ENCODE peak calls at places on chromosomes 13 and 19, in nine cellular contexts. One of them, this sample, is unnamed.

GRCh38 chr19:12687496-12688196 is at the start of gene GNG14:
- DNase-seq in MM.1S: no peak
- DNase-seq in ecto neural progenitor cell: peak; percentile 41
- DNase-seq in cardiac fibroblast: no peak
- DNase-seq in esophagus squamous epithelium: no peak
- DNase-seq in stimulated activated CD8-positive, alpha-beta memory T cell treated with anti-CD3 and anti-CD28 coated beads, Interleukin-15, amount 100 ng/mL, for 24 hours: no peak
- DNase-seq in kidney tubule cell: no peak
- DNase-seq in NCI-H2171: peak; percentile 87
- DNase-seq in EL: no peak
- DNase-seq in this sample: no peak

GRCh38 chr19:29878973-29879654 is 62.9 kb upstream of the URI1 start:
- DNase-seq in kidney tubule cell: peak; percentile 59
- DNase-seq in MM.1S: peak; percentile 48
- DNase-seq in ecto neural progenitor cell: no peak
- DNase-seq in esophagus squamous epithelium: no peak
- DNase-seq in EL: peak; percentile 83
- DNase-seq in NCI-H2171: no peak
- DNase-seq in stimulated activated CD8-positive, alpha-beta memory T cell treated with anti-CD3 and anti-CD28 coated beads, Interleukin-15, amount 100 ng/mL, for 24 hours: no peak
- DNase-seq in cardiac fibroblast: peak; percentile 43
- DNase-seq in this sample: peak; percentile 30

GRCh38 chr19:17424743-17425365 is 5.0 kb downstream of the MVB12A start:
- DNase-seq in esophagus squamous epithelium: no peak
- DNase-seq in stimulated activated CD8-positive, alpha-beta memory T cell treated with anti-CD3 and anti-CD28 coated beads, Interleukin-15, amount 100 ng/mL, for 24 hours: no peak
- DNase-seq in cardiac fibroblast: peak; percentile 36
- DNase-seq in EL: peak; percentile 27
- DNase-seq in MM.1S: no peak
- DNase-seq in kidney tubule cell: peak; percentile 21
- DNase-seq in NCI-H2171: no peak
- DNase-seq in ecto neural progenitor cell: peak; percentile 92
- DNase-seq in this sample: peak; percentile 36

GRCh38 chr19:2474232-2475017 is 1.5 kb upstream of the GADD45B start:
- DNase-seq in MM.1S: peak; percentile 90
- DNase-seq in ecto neural progenitor cell: peak; percentile 93
- DNase-seq in NCI-H2171: peak; percentile 69
- DNase-seq in kidney tubule cell: peak; percentile 91
- DNase-seq in cardiac fibroblast: peak; percentile 90
- DNase-seq in esophagus squamous epithelium: no peak
- DNase-seq in stimulated activated CD8-positive, alpha-beta memory T cell treated with anti-CD3 and anti-CD28 coated beads, Interleukin-15, amount 100 ng/mL, for 24 hours: peak; percentile 86
- DNase-seq in EL: peak; percentile 92
- DNase-seq in this sample: peak; percentile 81

GRCh38 chr13:30142502-30143211 is 164.7 kb downstream of the KATNAL1 start:
- DNase-seq in MM.1S: no peak
- DNase-seq in ecto neural progenitor cell: no peak
- DNase-seq in kidney tubule cell: peak; percentile 98
- DNase-seq in cardiac fibroblast: peak; percentile 98
- DNase-seq in esophagus squamous epithelium: no peak
- DNase-seq in NCI-H2171: no peak
- DNase-seq in stimulated activated CD8-positive, alpha-beta memory T cell treated with anti-CD3 and anti-CD28 coated beads, Interleukin-15, amount 100 ng/mL, for 24 hours: no peak
- DNase-seq in EL: peak; percentile 98
- DNase-seq in this sample: peak; percentile 91

GRCh38 chr13:72852207-72852606 is 70.3 kb downstream of the PIBF1 start:
- DNase-seq in esophagus squamous epithelium: no peak
- DNase-seq in EL: no peak
- DNase-seq in kidney tubule cell: peak; percentile 15
- DNase-seq in stimulated activated CD8-positive, alpha-beta memory T cell treated with anti-CD3 and anti-CD28 coated beads, Interleukin-15, amount 100 ng/mL, for 24 hours: no peak
- DNase-seq in MM.1S: no peak
- DNase-seq in NCI-H2171: no peak
- DNase-seq in ecto neural progenitor cell: no peak
- DNase-seq in cardiac fibroblast: no peak
- DNase-seq in this sample: no peak

GRCh38 chr13:44334751-44335150 is 38.9 kb upstream of the SERP2 start:
- DNase-seq in NCI-H2171: no peak
- DNase-seq in stimulated activated CD8-positive, alpha-beta memory T cell treated with anti-CD3 and anti-CD28 coated beads, Interleukin-15, amount 100 ng/mL, for 24 hours: no peak
- DNase-seq in cardiac fibroblast: no peak
- DNase-seq in ecto neural progenitor cell: no peak
- DNase-seq in MM.1S: no peak
- DNase-seq in EL: no peak
- DNase-seq in kidney tubule cell: no peak
- DNase-seq in esophagus squamous epithelium: no peak
- DNase-seq in this sample: no peak

GRCh38 chr13:111201304-111201940 is 86.3 kb downstream of the ARHGEF7 start:
- DNase-seq in stimulated activated CD8-positive, alpha-beta memory T cell treated with anti-CD3 and anti-CD28 coated beads, Interleukin-15, amount 100 ng/mL, for 24 hours: no peak
- DNase-seq in esophagus squamous epithelium: no peak
- DNase-seq in EL: no peak
- DNase-seq in cardiac fibroblast: no peak
- DNase-seq in MM.1S: no peak
- DNase-seq in NCI-H2171: no peak
- DNase-seq in ecto neural progenitor cell: no peak
- DNase-seq in kidney tubule cell: no peak
- DNase-seq in this sample: no peak

GRCh38 chr13:94798738-94799137 is 86.4 kb upstream of the SOX21 start:
- DNase-seq in cardiac fibroblast: no peak
- DNase-seq in ecto neural progenitor cell: no peak
- DNase-seq in EL: no peak
- DNase-seq in NCI-H2171: no peak
- DNase-seq in kidney tubule cell: no peak
- DNase-seq in stimulated activated CD8-positive, alpha-beta memory T cell treated with anti-CD3 and anti-CD28 coated beads, Interleukin-15, amount 100 ng/mL, for 24 hours: no peak
- DNase-seq in esophagus squamous epithelium: no peak
- DNase-seq in MM.1S: no peak
- DNase-seq in this sample: no peak

GRCh38 chr13:23987331-23987730 is 90.0 kb upstream of the C1QTNF9B start:
- DNase-seq in ecto neural progenitor cell: no peak
- DNase-seq in cardiac fibroblast: peak; percentile 63
- DNase-seq in EL: peak; percentile 40
- DNase-seq in MM.1S: no peak
- DNase-seq in stimulated activated CD8-positive, alpha-beta memory T cell treated with anti-CD3 and anti-CD28 coated beads, Interleukin-15, amount 100 ng/mL, for 24 hours: no peak
- DNase-seq in NCI-H2171: no peak
- DNase-seq in esophagus squamous epithelium: no peak
- DNase-seq in kidney tubule cell: no peak
- DNase-seq in this sample: no peak

GRCh38 chr13:112790735-112791641 is 101.2 kb downstream of the ATP11A start:
- DNase-seq in kidney tubule cell: peak; percentile 72
- DNase-seq in EL: no peak
- DNase-seq in NCI-H2171: no peak
- DNase-seq in cardiac fibroblast: peak; percentile 45
- DNase-seq in stimulated activated CD8-positive, alpha-beta memory T cell treated with anti-CD3 and anti-CD28 coated beads, Interleukin-15, amount 100 ng/mL, for 24 hours: no peak
- DNase-seq in MM.1S: no peak
- DNase-seq in ecto neural progenitor cell: peak; percentile 36
- DNase-seq in esophagus squamous epithelium: no peak
- DNase-seq in this sample: peak; percentile 8

GRCh38 chr13:100197591-100198365 is 108.9 kb downstream of the PCCA start:
- DNase-seq in esophagus squamous epithelium: no peak
- DNase-seq in MM.1S: no peak
- DNase-seq in ecto neural progenitor cell: no peak
- DNase-seq in kidney tubule cell: no peak
- DNase-seq in stimulated activated CD8-positive, alpha-beta memory T cell treated with anti-CD3 and anti-CD28 coated beads, Interleukin-15, amount 100 ng/mL, for 24 hours: no peak
- DNase-seq in cardiac fibroblast: no peak
- DNase-seq in EL: no peak
- DNase-seq in NCI-H2171: no peak
- DNase-seq in this sample: peak; percentile 15

GRCh38 chr13:110924639-110924934 is 9.7 kb upstream of the ANKRD10 start:
- DNase-seq in NCI-H2171: no peak
- DNase-seq in cardiac fibroblast: no peak
- DNase-seq in ecto neural progenitor cell: no peak
- DNase-seq in MM.1S: no peak
- DNase-seq in EL: no peak
- DNase-seq in stimulated activated CD8-positive, alpha-beta memory T cell treated with anti-CD3 and anti-CD28 coated beads, Interleukin-15, amount 100 ng/mL, for 24 hours: no peak
- DNase-seq in kidney tubule cell: no peak
- DNase-seq in esophagus squamous epithelium: no peak
- DNase-seq in this sample: no peak

GRCh38 chr13:21673592-21674270 is 2.9 kb downstream of the FGF9 start:
- DNase-seq in esophagus squamous epithelium: no peak
- DNase-seq in EL: peak; percentile 23
- DNase-seq in cardiac fibroblast: peak; percentile 35
- DNase-seq in kidney tubule cell: peak; percentile 52
- DNase-seq in MM.1S: peak; percentile 55
- DNase-seq in ecto neural progenitor cell: peak; percentile 80
- DNase-seq in stimulated activated CD8-positive, alpha-beta memory T cell treated with anti-CD3 and anti-CD28 coated beads, Interleukin-15, amount 100 ng/mL, for 24 hours: no peak
- DNase-seq in NCI-H2171: no peak
- DNase-seq in this sample: peak; percentile 66

GRCh38 chr13:91454666-91455065 is 56.2 kb downstream of the GPC5 start:
- DNase-seq in MM.1S: no peak
- DNase-seq in stimulated activated CD8-positive, alpha-beta memory T cell treated with anti-CD3 and anti-CD28 coated beads, Interleukin-15, amount 100 ng/mL, for 24 hours: no peak
- DNase-seq in EL: no peak
- DNase-seq in ecto neural progenitor cell: no peak
- DNase-seq in cardiac fibroblast: no peak
- DNase-seq in kidney tubule cell: no peak
- DNase-seq in NCI-H2171: no peak
- DNase-seq in esophagus squamous epithelium: no peak
- DNase-seq in this sample: no peak

GRCh38 chr19:48470281-48470680 is 1.1 kb downstream of the CYTH2 start:
- DNase-seq in esophagus squamous epithelium: no peak
- DNase-seq in kidney tubule cell: no peak
- DNase-seq in ecto neural progenitor cell: no peak
- DNase-seq in MM.1S: no peak
- DNase-seq in NCI-H2171: no peak
- DNase-seq in cardiac fibroblast: no peak
- DNase-seq in stimulated activated CD8-positive, alpha-beta memory T cell treated with anti-CD3 and anti-CD28 coated beads, Interleukin-15, amount 100 ng/mL, for 24 hours: no peak
- DNase-seq in EL: no peak
- DNase-seq in this sample: no peak

GRCh38 chr13:39656325-39656677 is 839 bp downstream of the COG6 start:
- DNase-seq in EL: no peak
- DNase-seq in ecto neural progenitor cell: no peak
- DNase-seq in cardiac fibroblast: peak; percentile 18
- DNase-seq in kidney tubule cell: peak; percentile 8
- DNase-seq in esophagus squamous epithelium: no peak
- DNase-seq in stimulated activated CD8-positive, alpha-beta memory T cell treated with anti-CD3 and anti-CD28 coated beads, Interleukin-15, amount 100 ng/mL, for 24 hours: no peak
- DNase-seq in MM.1S: no peak
- DNase-seq in NCI-H2171: no peak
- DNase-seq in this sample: peak; percentile 6

GRCh38 chr19:48617146-48617937 is 1.6 kb downstream of the RPL18 start:
- DNase-seq in MM.1S: no peak
- DNase-seq in stimulated activated CD8-positive, alpha-beta memory T cell treated with anti-CD3 and anti-CD28 coated beads, Interleukin-15, amount 100 ng/mL, for 24 hours: no peak
- DNase-seq in ecto neural progenitor cell: no peak
- DNase-seq in NCI-H2171: no peak
- DNase-seq in esophagus squamous epithelium: no peak
- DNase-seq in kidney tubule cell: no peak
- DNase-seq in cardiac fibroblast: no peak
- DNase-seq in EL: no peak
- DNase-seq in this sample: peak; percentile 49

GRCh38 chr19:862529-863304 is 3.3 kb downstream of the CFD start:
- DNase-seq in cardiac fibroblast: peak; percentile 39
- DNase-seq in ecto neural progenitor cell: peak; percentile 88
- DNase-seq in esophagus squamous epithelium: no peak
- DNase-seq in MM.1S: peak; percentile 73
- DNase-seq in kidney tubule cell: peak; percentile 43
- DNase-seq in NCI-H2171: no peak
- DNase-seq in stimulated activated CD8-positive, alpha-beta memory T cell treated with anti-CD3 and anti-CD28 coated beads, Interleukin-15, amount 100 ng/mL, for 24 hours: peak; percentile 55
- DNase-seq in EL: peak; percentile 62
- DNase-seq in this sample: peak; percentile 71

GRCh38 chr19:16541526-16542044 is 652 bp downstream of the CHERP start:
- DNase-seq in cardiac fibroblast: peak; percentile 19
- DNase-seq in esophagus squamous epithelium: no peak
- DNase-seq in stimulated activated CD8-positive, alpha-beta memory T cell treated with anti-CD3 and anti-CD28 coated beads, Interleukin-15, amount 100 ng/mL, for 24 hours: peak; percentile 7
- DNase-seq in kidney tubule cell: peak; percentile 24
- DNase-seq in ecto neural progenitor cell: no peak
- DNase-seq in NCI-H2171: no peak
- DNase-seq in EL: peak; percentile 13
- DNase-seq in MM.1S: peak; percentile 44
- DNase-seq in this sample: peak; percentile 31